ENCODE peak calls at places on chromosomes 11 and 22, in six cellular contexts. One of them, this sample, is unnamed.

GRCh38 chr11:84543367-84544159 is 1083.6 kb downstream of the DLG2 start:
- DNase-seq in pancreas: no peak
- DNase-seq in foreskin fibroblast: no peak
- DNase-seq in coronary artery: no peak
- DNase-seq in AG10803: no peak
- DNase-seq in upper lobe of right lung: no peak
- DNase-seq in this sample: no peak

GRCh38 chr11:9037046-9037780 is 33.4 kb upstream of the NRIP3 start:
- DNase-seq in coronary artery: no peak
- DNase-seq in pancreas: no peak
- DNase-seq in AG10803: no peak
- DNase-seq in upper lobe of right lung: no peak
- DNase-seq in foreskin fibroblast: no peak
- DNase-seq in this sample: no peak

GRCh38 chr11:85823816-85824215 is 12.9 kb upstream of the SYTL2 start:
- DNase-seq in upper lobe of right lung: no peak
- DNase-seq in coronary artery: no peak
- DNase-seq in foreskin fibroblast: no peak
- DNase-seq in pancreas: no peak
- DNase-seq in AG10803: peak; percentile 6
- DNase-seq in this sample: peak; percentile 80

GRCh38 chr11:8810331-8811301 is 100.4 kb upstream of the AKIP1 start:
- DNase-seq in foreskin fibroblast: peak; percentile 86
- DNase-seq in AG10803: peak; percentile 88
- DNase-seq in pancreas: peak; percentile 87
- DNase-seq in coronary artery: peak; percentile 85
- DNase-seq in upper lobe of right lung: peak; percentile 91
- DNase-seq in this sample: no peak

GRCh38 chr22:19962246-19962908 is 20.8 kb upstream of the TXNRD2 start:
- DNase-seq in upper lobe of right lung: peak; percentile 88
- DNase-seq in coronary artery: no peak
- DNase-seq in AG10803: peak; percentile 71
- DNase-seq in foreskin fibroblast: peak; percentile 73
- DNase-seq in pancreas: peak; percentile 84
- DNase-seq in this sample: peak; percentile 92

GRCh38 chr22:46449974-46450745 is 87.3 kb downstream of the CELSR1 start:
- DNase-seq in AG10803: no peak
- DNase-seq in coronary artery: no peak
- DNase-seq in foreskin fibroblast: no peak
- DNase-seq in upper lobe of right lung: no peak
- DNase-seq in pancreas: no peak
- DNase-seq in this sample: no peak

GRCh38 chr11:115959098-115959497 is 454.9 kb upstream of the CADM1 start:
- DNase-seq in upper lobe of right lung: no peak
- DNase-seq in AG10803: no peak
- DNase-seq in coronary artery: no peak
- DNase-seq in pancreas: no peak
- DNase-seq in foreskin fibroblast: no peak
- DNase-seq in this sample: no peak

GRCh38 chr22:39343259-39344045 is 6.3 kb upstream of the SYNGR1 start:
- DNase-seq in foreskin fibroblast: peak; percentile 49
- DNase-seq in pancreas: peak; percentile 68
- DNase-seq in coronary artery: no peak
- DNase-seq in upper lobe of right lung: peak; percentile 74
- DNase-seq in AG10803: peak; percentile 57
- DNase-seq in this sample: peak; percentile 61

GRCh38 chr11:79417069-79417920 is 23.5 kb downstream of the TENM4 start:
- DNase-seq in coronary artery: no peak
- DNase-seq in upper lobe of right lung: no peak
- DNase-seq in foreskin fibroblast: no peak
- DNase-seq in AG10803: no peak
- DNase-seq in pancreas: no peak
- DNase-seq in this sample: no peak

GRCh38 chr11:108009497-108010360 is 1.0 kb downstream of the CUL5 start:
- DNase-seq in pancreas: no peak
- DNase-seq in foreskin fibroblast: peak; percentile 2
- DNase-seq in AG10803: peak; percentile 15
- DNase-seq in upper lobe of right lung: no peak
- DNase-seq in coronary artery: no peak
- DNase-seq in this sample: no peak

GRCh38 chr22:46104881-46105493 is 45.3 kb upstream of the PPARA start:
- DNase-seq in foreskin fibroblast: no peak
- DNase-seq in pancreas: no peak
- DNase-seq in AG10803: no peak
- DNase-seq in coronary artery: no peak
- DNase-seq in upper lobe of right lung: no peak
- DNase-seq in this sample: no peak

GRCh38 chr11:68343761-68344256 is 31.4 kb downstream of the LRP5 start:
- DNase-seq in AG10803: no peak
- DNase-seq in coronary artery: no peak
- DNase-seq in pancreas: no peak
- DNase-seq in foreskin fibroblast: no peak
- DNase-seq in upper lobe of right lung: no peak
- DNase-seq in this sample: peak; percentile 90

GRCh38 chr11:1669546-1670218 is 27.3 kb upstream of the KRTAP5-6 start:
- DNase-seq in upper lobe of right lung: no peak
- DNase-seq in AG10803: no peak
- DNase-seq in pancreas: no peak
- DNase-seq in foreskin fibroblast: no peak
- DNase-seq in coronary artery: no peak
- DNase-seq in this sample: peak; percentile 37

GRCh38 chr11:130536106-130537040 is 87.9 kb downstream of the ADAMTS15 start:
- DNase-seq in upper lobe of right lung: no peak
- DNase-seq in AG10803: peak; percentile 33
- DNase-seq in pancreas: no peak
- DNase-seq in foreskin fibroblast: no peak
- DNase-seq in coronary artery: no peak
- DNase-seq in this sample: no peak

GRCh38 chr11:2961080-2961479 is 31.0 kb downstream of the NAP1L4 start:
- DNase-seq in upper lobe of right lung: no peak
- DNase-seq in coronary artery: no peak
- DNase-seq in AG10803: no peak
- DNase-seq in pancreas: no peak
- DNase-seq in foreskin fibroblast: no peak
- DNase-seq in this sample: no peak

GRCh38 chr22:22408731-22409696 is 99.5 kb downstream of the ZNF280B start:
- DNase-seq in coronary artery: no peak
- DNase-seq in AG10803: peak; percentile 13
- DNase-seq in upper lobe of right lung: no peak
- DNase-seq in foreskin fibroblast: no peak
- DNase-seq in pancreas: no peak
- DNase-seq in this sample: no peak

GRCh38 chr11:80758787-80759186 is 1318.0 kb upstream of the TENM4 start:
- DNase-seq in pancreas: no peak
- DNase-seq in foreskin fibroblast: no peak
- DNase-seq in AG10803: no peak
- DNase-seq in upper lobe of right lung: no peak
- DNase-seq in coronary artery: no peak
- DNase-seq in this sample: no peak

GRCh38 chr11:109405671-109406070 is 16.3 kb upstream of the C11orf87 start:
- DNase-seq in coronary artery: no peak
- DNase-seq in foreskin fibroblast: peak; percentile 24
- DNase-seq in AG10803: no peak
- DNase-seq in pancreas: no peak
- DNase-seq in upper lobe of right lung: no peak
- DNase-seq in this sample: no peak

GRCh38 chr22:23166841-23167610 is 13.3 kb upstream of the BCR start:
- DNase-seq in AG10803: no peak
- DNase-seq in pancreas: no peak
- DNase-seq in coronary artery: no peak
- DNase-seq in upper lobe of right lung: no peak
- DNase-seq in foreskin fibroblast: no peak
- DNase-seq in this sample: no peak

GRCh38 chr11:130817608-130817944 is 98.7 kb downstream of the SNX19 start:
- DNase-seq in pancreas: no peak
- DNase-seq in AG10803: peak; percentile 93
- DNase-seq in upper lobe of right lung: no peak
- DNase-seq in foreskin fibroblast: peak; percentile 43
- DNase-seq in coronary artery: no peak
- DNase-seq in this sample: no peak

GRCh38 chr11:72773291-72773690 is 20.6 kb downstream of the STARD10 start:
- DNase-seq in AG10803: peak; percentile 86
- DNase-seq in foreskin fibroblast: peak; percentile 78
- DNase-seq in pancreas: peak; percentile 69
- DNase-seq in coronary artery: no peak
- DNase-seq in upper lobe of right lung: no peak
- DNase-seq in this sample: no peak

GRCh38 chr11:130478881-130479280 is 30.4 kb downstream of the ADAMTS15 start:
- DNase-seq in coronary artery: no peak
- DNase-seq in AG10803: peak; percentile 25
- DNase-seq in pancreas: no peak
- DNase-seq in foreskin fibroblast: no peak
- DNase-seq in upper lobe of right lung: no peak
- DNase-seq in this sample: no peak

GRCh38 chr11:65719887-65720236 is 736 bp downstream of the RNASEH2C start:
- DNase-seq in foreskin fibroblast: peak; percentile 36
- DNase-seq in pancreas: no peak
- DNase-seq in AG10803: peak; percentile 44
- DNase-seq in upper lobe of right lung: peak; percentile 69
- DNase-seq in coronary artery: no peak
- DNase-seq in this sample: no peak

GRCh38 chr22:35348026-35348590 is 32.8 kb upstream of the HMOX1 start:
- DNase-seq in foreskin fibroblast: no peak
- DNase-seq in coronary artery: no peak
- DNase-seq in upper lobe of right lung: no peak
- DNase-seq in pancreas: no peak
- DNase-seq in AG10803: no peak
- DNase-seq in this sample: no peak

GRCh38 chr11:102989379-102990047 is 34.0 kb upstream of the MMP13 start:
- DNase-seq in foreskin fibroblast: peak; percentile 68
- DNase-seq in AG10803: peak; percentile 25
- DNase-seq in coronary artery: no peak
- DNase-seq in upper lobe of right lung: no peak
- DNase-seq in pancreas: no peak
- DNase-seq in this sample: no peak

GRCh38 chr11:87560352-87560751 is 522.6 kb downstream of the TMEM135 start:
- DNase-seq in upper lobe of right lung: no peak
- DNase-seq in coronary artery: no peak
- DNase-seq in AG10803: no peak
- DNase-seq in pancreas: no peak
- DNase-seq in foreskin fibroblast: no peak
- DNase-seq in this sample: no peak

DNA sequence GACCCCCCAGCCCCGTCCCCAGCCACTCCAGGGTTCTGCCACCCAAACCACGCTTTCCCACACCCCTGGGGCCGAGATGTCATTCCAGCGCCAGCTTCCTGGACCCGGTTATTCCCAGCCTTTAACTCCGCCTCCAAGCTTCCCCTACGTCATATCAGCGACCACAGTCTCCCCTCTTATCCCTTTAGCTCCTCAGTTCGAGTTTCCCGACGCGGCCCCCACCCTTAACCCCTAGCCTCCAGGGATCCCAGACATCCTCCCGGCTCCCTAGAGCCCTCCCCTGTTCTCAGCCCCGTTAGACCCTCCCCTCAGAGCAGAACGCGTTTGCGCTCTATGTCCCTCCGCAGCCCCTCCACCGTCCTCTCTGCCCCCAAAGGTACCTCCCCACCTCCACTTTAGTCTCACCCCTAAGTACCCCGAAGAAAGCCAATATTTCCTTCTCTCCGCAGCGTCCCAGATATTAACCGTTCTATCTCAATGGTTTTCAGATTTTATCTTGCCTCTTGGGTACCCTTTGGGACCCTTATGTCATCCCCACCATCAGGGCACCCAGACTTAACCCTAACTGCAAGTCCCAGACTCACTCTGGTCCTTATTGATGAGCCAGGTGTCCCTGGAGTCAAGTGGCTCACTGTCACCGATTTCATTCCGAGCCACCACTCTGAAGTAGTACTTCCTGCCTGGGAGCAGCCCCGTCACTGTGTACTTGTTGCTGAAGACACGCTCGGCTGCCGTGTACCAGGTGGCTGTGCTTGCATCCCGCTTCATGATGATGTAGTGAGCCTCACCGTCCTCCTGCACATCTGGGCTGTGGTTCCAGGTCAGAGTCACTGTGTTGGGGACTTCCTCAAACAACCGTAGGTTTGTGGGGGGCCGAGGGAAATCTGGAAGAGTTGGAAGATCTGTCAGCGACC is 8.0 kb downstream of the TMEM86A start:
- DNase-seq in coronary artery: no peak
- DNase-seq in foreskin fibroblast: no peak
- DNase-seq in AG10803: no peak
- DNase-seq in pancreas: peak; percentile 71
- DNase-seq in upper lobe of right lung: no peak
- DNase-seq in this sample: peak; percentile 77
- H3K4me3 ChIP-seq in coronary artery: peak overlapping the region; percentile 89
- H3K4me3 ChIP-seq in foreskin fibroblast: peak overlapping the region; percentile 33
- H3K4me3 ChIP-seq in AG10803: peak overlapping the region; percentile 48
- H3K4me3 ChIP-seq in pancreas: peak overlapping the region; percentile 36
- H3K4me3 ChIP-seq in upper lobe of right lung: peak overlapping the region; percentile 56
- H3K4me3 ChIP-seq in this sample: peak overlapping the region; percentile 50

GRCh38 chr11:10752486-10752885 is 1.4 kb downstream of the CTR9 start:
- DNase-seq in coronary artery: no peak
- DNase-seq in pancreas: no peak
- DNase-seq in AG10803: no peak
- DNase-seq in foreskin fibroblast: no peak
- DNase-seq in upper lobe of right lung: no peak
- DNase-seq in this sample: no peak
- H3K4me3 ChIP-seq in coronary artery: peak overlapping the region; percentile 94
- H3K4me3 ChIP-seq in pancreas: peak overlapping the region; percentile 68
- H3K4me3 ChIP-seq in AG10803: peak overlapping the region; percentile 88
- H3K4me3 ChIP-seq in foreskin fibroblast: peak overlapping the region; percentile 92
- H3K4me3 ChIP-seq in upper lobe of right lung: peak overlapping the region; percentile 71
- H3K4me3 ChIP-seq in this sample: no peak overlapping the region

GRCh38 chr11:36254739-36255138 is 34.5 kb downstream of the COMMD9 start:
- DNase-seq in AG10803: peak; percentile 38
- DNase-seq in pancreas: no peak
- DNase-seq in foreskin fibroblast: no peak
- DNase-seq in upper lobe of right lung: no peak
- DNase-seq in coronary artery: no peak
- DNase-seq in this sample: no peak
- H3K4me3 ChIP-seq in AG10803: no peak overlapping the region
- H3K4me3 ChIP-seq in pancreas: no peak overlapping the region
- H3K4me3 ChIP-seq in foreskin fibroblast: no peak overlapping the region
- H3K4me3 ChIP-seq in upper lobe of right lung: no peak overlapping the region
- H3K4me3 ChIP-seq in coronary artery: no peak overlapping the region
- H3K4me3 ChIP-seq in this sample: no peak overlapping the region

DNA sequence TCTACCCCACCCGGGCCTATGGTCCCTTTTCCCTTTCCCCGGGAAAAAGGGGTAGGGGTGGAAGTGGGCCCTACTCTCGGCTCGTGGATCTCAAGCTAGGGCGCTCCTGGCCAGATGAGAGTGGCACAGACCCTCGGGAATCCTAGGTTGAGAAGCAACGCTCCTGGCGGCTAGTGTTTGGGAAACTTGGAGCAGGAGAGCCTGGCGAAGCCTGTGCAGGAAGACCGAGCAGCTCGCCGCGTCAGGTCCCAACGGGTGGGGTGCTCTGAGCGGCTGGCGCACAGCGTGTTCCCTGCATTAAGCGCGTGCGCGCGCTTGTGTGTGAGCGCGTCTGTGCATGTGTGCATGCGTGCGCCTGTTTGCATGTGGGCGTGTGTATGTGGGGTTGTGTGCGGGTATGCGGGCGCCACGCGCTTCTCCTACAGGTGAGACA is 7.1 kb upstream of the FLI1 start:
- DNase-seq in AG10803: peak; percentile 37
- DNase-seq in pancreas: no peak
- DNase-seq in foreskin fibroblast: peak; percentile 60
- DNase-seq in coronary artery: no peak
- DNase-seq in upper lobe of right lung: peak; percentile 80
- DNase-seq in this sample: peak; percentile 81
- H3K4me3 ChIP-seq in AG10803: peak overlapping the region; percentile 49
- H3K4me3 ChIP-seq in pancreas: peak overlapping the region; percentile 22
- H3K4me3 ChIP-seq in foreskin fibroblast: peak overlapping the region; percentile 49
- H3K4me3 ChIP-seq in coronary artery: peak overlapping the region; percentile 67
- H3K4me3 ChIP-seq in upper lobe of right lung: peak overlapping the region; percentile 45
- H3K4me3 ChIP-seq in this sample: peak overlapping the region; percentile 33